ENCODE peak calls at places on chromosomes 13 and 19, in five cellular contexts. One of them, this sample, is unnamed.

GRCh38 chr13:30877335-30877734 is 28.7 kb upstream of the MEDAG start:
- DNase-seq in naive thymus-derived CD4-positive, alpha-beta T cell: no peak
- DNase-seq in PC-3: no peak
- DNase-seq in AG04450: no peak
- DNase-seq in GM23248: peak; percentile 61
- DNase-seq in this sample: no peak

GRCh38 chr19:34337747-34338146 is 27.2 kb upstream of the GPI start:
- DNase-seq in naive thymus-derived CD4-positive, alpha-beta T cell: no peak
- DNase-seq in PC-3: no peak
- DNase-seq in AG04450: no peak
- DNase-seq in GM23248: no peak
- DNase-seq in this sample: no peak

GRCh38 chr13:72043361-72043760 is 176.4 kb upstream of the DACH1 start:
- DNase-seq in naive thymus-derived CD4-positive, alpha-beta T cell: no peak
- DNase-seq in PC-3: no peak
- DNase-seq in AG04450: no peak
- DNase-seq in GM23248: no peak
- DNase-seq in this sample: no peak

GRCh38 chr13:77429320-77430142 is 102.6 kb upstream of the MYCBP2 start:
- DNase-seq in naive thymus-derived CD4-positive, alpha-beta T cell: peak; percentile 36
- DNase-seq in PC-3: peak; percentile 81
- DNase-seq in AG04450: no peak
- DNase-seq in GM23248: peak; percentile 25
- DNase-seq in this sample: no peak

GRCh38 chr19:12065100-12065538 is 588 bp downstream of the ZNF844 start:
- DNase-seq in naive thymus-derived CD4-positive, alpha-beta T cell: no peak
- DNase-seq in PC-3: no peak
- DNase-seq in AG04450: no peak
- DNase-seq in GM23248: peak; percentile 73
- DNase-seq in this sample: no peak

GRCh38 chr13:37074703-37075102 is 15.2 kb upstream of the SUPT20H start:
- DNase-seq in naive thymus-derived CD4-positive, alpha-beta T cell: no peak
- DNase-seq in PC-3: peak; percentile 48
- DNase-seq in AG04450: no peak
- DNase-seq in GM23248: peak; percentile 62
- DNase-seq in this sample: no peak

GRCh38 chr13:95226932-95227718 is 74.1 kb downstream of the ABCC4 start:
- DNase-seq in naive thymus-derived CD4-positive, alpha-beta T cell: no peak
- DNase-seq in PC-3: no peak
- DNase-seq in AG04450: no peak
- DNase-seq in GM23248: no peak
- DNase-seq in this sample: no peak

GRCh38 chr13:85586422-85586831 is 212.8 kb downstream of the SLITRK6 start:
- DNase-seq in naive thymus-derived CD4-positive, alpha-beta T cell: no peak
- DNase-seq in PC-3: peak; percentile 97
- DNase-seq in AG04450: peak; percentile 61
- DNase-seq in GM23248: no peak
- DNase-seq in this sample: no peak

GRCh38 chr19:47407417-47407774 is 11.9 kb downstream of the MEIS3 start:
- DNase-seq in naive thymus-derived CD4-positive, alpha-beta T cell: no peak
- DNase-seq in PC-3: no peak
- DNase-seq in AG04450: no peak
- DNase-seq in GM23248: no peak
- DNase-seq in this sample: no peak

GRCh38 chr13:46134961-46135522 is 30.2 kb upstream of the CPB2 start:
- DNase-seq in naive thymus-derived CD4-positive, alpha-beta T cell: no peak
- DNase-seq in PC-3: peak; percentile 92
- DNase-seq in AG04450: no peak
- DNase-seq in GM23248: no peak
- DNase-seq in this sample: no peak

GRCh38 chr13:91017669-91018053 is 329.8 kb upstream of the MIR17HG start:
- DNase-seq in naive thymus-derived CD4-positive, alpha-beta T cell: no peak
- DNase-seq in PC-3: peak; percentile 61
- DNase-seq in AG04450: no peak
- DNase-seq in GM23248: no peak
- DNase-seq in this sample: no peak

GRCh38 chr13:71513414-71514063 is 353.5 kb downstream of the DACH1 start:
- DNase-seq in naive thymus-derived CD4-positive, alpha-beta T cell: no peak
- DNase-seq in PC-3: no peak
- DNase-seq in AG04450: no peak
- DNase-seq in GM23248: no peak
- DNase-seq in this sample: no peak

GRCh38 chr19:14408641-14409120 is 10.5 kb downstream of the DDX39A start:
- DNase-seq in naive thymus-derived CD4-positive, alpha-beta T cell: no peak
- DNase-seq in PC-3: no peak
- DNase-seq in AG04450: no peak
- DNase-seq in GM23248: peak; percentile 61
- DNase-seq in this sample: no peak

GRCh38 chr19:7337380-7338194 is 11.2 kb upstream of the ARHGEF18 start:
- DNase-seq in naive thymus-derived CD4-positive, alpha-beta T cell: no peak
- DNase-seq in PC-3: no peak
- DNase-seq in AG04450: no peak
- DNase-seq in GM23248: no peak
- DNase-seq in this sample: no peak

GRCh38 chr19:5987077-5987818 is 9.3 kb upstream of the RANBP3 start:
- DNase-seq in naive thymus-derived CD4-positive, alpha-beta T cell: peak; percentile 71
- DNase-seq in PC-3: peak; percentile 96
- DNase-seq in AG04450: peak; percentile 51
- DNase-seq in GM23248: peak; percentile 82
- DNase-seq in this sample: peak; percentile 31

GRCh38 chr19:15199652-15200574 is 882 bp downstream of the NOTCH3 start:
- DNase-seq in naive thymus-derived CD4-positive, alpha-beta T cell: no peak
- DNase-seq in PC-3: peak; percentile 43
- DNase-seq in AG04450: no peak
- DNase-seq in GM23248: peak; percentile 69
- DNase-seq in this sample: no peak

GRCh38 chr19:18117692-18118378 is 20.3 kb downstream of the MAST3 start:
- DNase-seq in naive thymus-derived CD4-positive, alpha-beta T cell: peak; percentile 99
- DNase-seq in PC-3: peak; percentile 82
- DNase-seq in AG04450: no peak
- DNase-seq in GM23248: peak; percentile 95
- DNase-seq in this sample: peak; percentile 91

GRCh38 chr13:97339019-97339988 is 94.7 kb upstream of the RAP2A start:
- DNase-seq in naive thymus-derived CD4-positive, alpha-beta T cell: no peak
- DNase-seq in PC-3: no peak
- DNase-seq in AG04450: peak; percentile 95
- DNase-seq in GM23248: peak; percentile 98
- DNase-seq in this sample: no peak

GRCh38 chr13:98842858-98843481 is 90.5 kb upstream of the SLC15A1 start:
- DNase-seq in naive thymus-derived CD4-positive, alpha-beta T cell: peak; percentile 65
- DNase-seq in PC-3: peak; percentile 69
- DNase-seq in AG04450: peak; percentile 61
- DNase-seq in GM23248: peak; percentile 84
- DNase-seq in this sample: peak; percentile 13

GRCh38 chr13:34076943-34077703 is 259.2 kb downstream of the RFC3 start:
- DNase-seq in naive thymus-derived CD4-positive, alpha-beta T cell: no peak
- DNase-seq in PC-3: peak; percentile 48
- DNase-seq in AG04450: no peak
- DNase-seq in GM23248: peak; percentile 68
- DNase-seq in this sample: no peak

GRCh38 chr13:113000575-113000974 is 31.6 kb downstream of the MCF2L start:
- DNase-seq in naive thymus-derived CD4-positive, alpha-beta T cell: no peak
- DNase-seq in PC-3: no peak
- DNase-seq in AG04450: no peak
- DNase-seq in GM23248: no peak
- DNase-seq in this sample: no peak
- H3K4me3 ChIP-seq in naive thymus-derived CD4-positive, alpha-beta T cell: no peak overlapping the region
- H3K4me3 ChIP-seq in PC-3: no peak overlapping the region
- H3K4me3 ChIP-seq in AG04450: no peak overlapping the region
- H3K4me3 ChIP-seq in GM23248: no peak overlapping the region
- H3K4me3 ChIP-seq in this sample: no peak overlapping the region

GRCh38 chr13:22095794-22096193 is 424.9 kb downstream of the FGF9 start:
- DNase-seq in naive thymus-derived CD4-positive, alpha-beta T cell: no peak
- DNase-seq in PC-3: no peak
- DNase-seq in AG04450: no peak
- DNase-seq in GM23248: no peak
- DNase-seq in this sample: no peak

GRCh38 chr13:22090114-22090513 is 419.2 kb downstream of the FGF9 start:
- DNase-seq in naive thymus-derived CD4-positive, alpha-beta T cell: no peak
- DNase-seq in PC-3: no peak
- DNase-seq in AG04450: no peak
- DNase-seq in GM23248: no peak
- DNase-seq in this sample: no peak

GRCh38 chr13:22091971-22092300 is 421.1 kb downstream of the FGF9 start:
- DNase-seq in naive thymus-derived CD4-positive, alpha-beta T cell: no peak
- DNase-seq in PC-3: no peak
- DNase-seq in AG04450: no peak
- DNase-seq in GM23248: no peak
- DNase-seq in this sample: no peak

GRCh38 chr13:22091222-22091970 is 420.5 kb downstream of the FGF9 start:
- DNase-seq in naive thymus-derived CD4-positive, alpha-beta T cell: no peak
- DNase-seq in PC-3: no peak
- DNase-seq in AG04450: no peak
- DNase-seq in GM23248: peak; percentile 71
- DNase-seq in this sample: no peak

DNA sequence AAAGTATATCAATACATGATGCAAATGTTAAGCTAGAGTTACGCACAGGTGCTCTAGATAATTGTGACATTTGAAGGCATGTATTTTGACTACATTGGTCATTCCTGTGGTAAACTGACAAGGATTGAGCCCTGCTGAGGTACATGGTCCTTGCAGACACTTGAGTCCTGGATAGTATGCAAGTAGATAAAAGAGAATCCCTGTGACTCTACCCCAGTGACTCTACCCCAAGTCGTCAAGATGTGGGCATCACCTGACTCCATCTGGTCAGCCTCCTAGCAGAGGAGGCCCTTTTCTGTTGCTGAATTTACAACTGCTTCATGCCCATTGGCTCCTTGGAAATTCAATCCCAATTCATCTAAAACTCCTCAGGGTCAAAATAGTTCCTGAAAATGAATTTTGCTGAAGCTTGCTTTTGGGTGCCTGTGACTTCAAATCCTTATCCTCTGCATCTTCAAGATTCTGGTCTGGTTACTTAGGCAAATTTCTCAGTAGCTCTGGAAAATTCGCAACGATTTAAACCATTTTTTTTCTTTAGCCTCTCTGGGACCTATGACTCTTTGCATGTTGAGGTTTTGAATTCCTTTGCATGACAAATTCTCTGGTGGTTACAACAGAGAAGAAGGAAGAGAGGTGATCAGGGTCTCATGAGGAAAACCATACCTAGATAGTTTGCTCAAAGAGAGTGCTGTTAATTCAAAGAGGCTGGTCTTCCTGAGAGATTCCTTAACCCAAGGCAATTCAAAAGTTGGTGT is 422.1 kb downstream of the FGF9 start:
- DNase-seq in naive thymus-derived CD4-positive, alpha-beta T cell: no peak
- DNase-seq in PC-3: no peak
- DNase-seq in AG04450: no peak
- DNase-seq in GM23248: peak; percentile 66
- DNase-seq in this sample: no peak
- H3K27ac ChIP-seq in naive thymus-derived CD4-positive, alpha-beta T cell: no peak overlapping the region
- H3K27ac ChIP-seq in PC-3: no peak overlapping the region
- H3K27ac ChIP-seq in AG04450: peak overlapping the region; percentile 49
- H3K27ac ChIP-seq in GM23248: peak overlapping the region; percentile 34
- H3K27ac ChIP-seq in this sample: no peak overlapping the region

GRCh38 chr19:50638576-50638975 is 1.1 kb downstream of the SYT3 start:
- DNase-seq in naive thymus-derived CD4-positive, alpha-beta T cell: no peak
- DNase-seq in PC-3: no peak
- DNase-seq in AG04450: no peak
- DNase-seq in GM23248: no peak
- DNase-seq in this sample: no peak
- H3K4me3 ChIP-seq in naive thymus-derived CD4-positive, alpha-beta T cell: no peak overlapping the region
- H3K4me3 ChIP-seq in PC-3: no peak overlapping the region
- H3K4me3 ChIP-seq in AG04450: no peak overlapping the region
- H3K4me3 ChIP-seq in GM23248: no peak overlapping the region
- H3K4me3 ChIP-seq in this sample: no peak overlapping the region

GRCh38 chr19:21571316-21571715 is 65.9 kb downstream of the ZNF429 start:
- DNase-seq in naive thymus-derived CD4-positive, alpha-beta T cell: no peak
- DNase-seq in PC-3: no peak
- DNase-seq in AG04450: no peak
- DNase-seq in GM23248: no peak
- DNase-seq in this sample: no peak

GRCh38 chr19:21580101-21580500 is 74.7 kb downstream of the ZNF429 start:
- DNase-seq in naive thymus-derived CD4-positive, alpha-beta T cell: no peak
- DNase-seq in PC-3: no peak
- DNase-seq in AG04450: no peak
- DNase-seq in GM23248: no peak
- DNase-seq in this sample: no peak

GRCh38 chr19:21569497-21569870 is 64.1 kb downstream of the ZNF429 start:
- DNase-seq in naive thymus-derived CD4-positive, alpha-beta T cell: no peak
- DNase-seq in PC-3: no peak
- DNase-seq in AG04450: no peak
- DNase-seq in GM23248: peak; percentile 75
- DNase-seq in this sample: peak; percentile 50

GRCh38 chr19:21568816-21569496 is 63.6 kb downstream of the ZNF429 start:
- DNase-seq in naive thymus-derived CD4-positive, alpha-beta T cell: peak; percentile 63
- DNase-seq in PC-3: no peak
- DNase-seq in AG04450: no peak
- DNase-seq in GM23248: peak; percentile 98
- DNase-seq in this sample: peak; percentile 91

GRCh38 chr19:21574607-21575006 is 69.2 kb downstream of the ZNF429 start:
- DNase-seq in naive thymus-derived CD4-positive, alpha-beta T cell: no peak
- DNase-seq in PC-3: no peak
- DNase-seq in AG04450: no peak
- DNase-seq in GM23248: no peak
- DNase-seq in this sample: no peak
- H3K27ac ChIP-seq in naive thymus-derived CD4-positive, alpha-beta T cell: no peak overlapping the region
- H3K27ac ChIP-seq in PC-3: no peak overlapping the region
- H3K27ac ChIP-seq in AG04450: no peak overlapping the region
- H3K27ac ChIP-seq in GM23248: no peak overlapping the region
- H3K27ac ChIP-seq in this sample: no peak overlapping the region

GRCh38 chr19:32687681-32688080 is 3.9 kb upstream of the NUDT19 start:
- DNase-seq in naive thymus-derived CD4-positive, alpha-beta T cell: no peak
- DNase-seq in PC-3: no peak
- DNase-seq in AG04450: no peak
- DNase-seq in GM23248: no peak
- DNase-seq in this sample: no peak

GRCh38 chr19:32692727-32693061 is 1.1 kb downstream of the NUDT19 start:
- DNase-seq in naive thymus-derived CD4-positive, alpha-beta T cell: no peak
- DNase-seq in PC-3: no peak
- DNase-seq in AG04450: no peak
- DNase-seq in GM23248: peak; percentile 36
- DNase-seq in this sample: no peak

GRCh38 chr19:32688315-32688714 is 3.3 kb upstream of the NUDT19 start:
- DNase-seq in naive thymus-derived CD4-positive, alpha-beta T cell: no peak
- DNase-seq in PC-3: no peak
- DNase-seq in AG04450: no peak
- DNase-seq in GM23248: no peak
- DNase-seq in this sample: no peak

GRCh38 chr19:32691952-32692726 is 518 bp downstream of the NUDT19 start:
- DNase-seq in naive thymus-derived CD4-positive, alpha-beta T cell: peak; percentile 71
- DNase-seq in PC-3: peak; percentile 49
- DNase-seq in AG04450: no peak
- DNase-seq in GM23248: peak; percentile 86
- DNase-seq in this sample: peak; percentile 24

GRCh38 chr19:32691291-32691951 is at the start of gene NUDT19:
- DNase-seq in naive thymus-derived CD4-positive, alpha-beta T cell: peak; percentile 82
- DNase-seq in PC-3: peak; percentile 76
- DNase-seq in AG04450: peak; percentile 13
- DNase-seq in GM23248: peak; percentile 94
- DNase-seq in this sample: peak; percentile 41
- H3K4me3 ChIP-seq in naive thymus-derived CD4-positive, alpha-beta T cell: peak within 1 kb of the TSS; percentile 50
- H3K4me3 ChIP-seq in PC-3: peak within 1 kb of the TSS; percentile 90
- H3K4me3 ChIP-seq in AG04450: peak within 1 kb of the TSS; percentile 67
- H3K4me3 ChIP-seq in GM23248: peak within 1 kb of the TSS; percentile 80
- H3K4me3 ChIP-seq in this sample: peak within 1 kb of the TSS; percentile 68

This sample was measured in effector memory CD4-positive, alpha-beta T cell.